ENCODE peak calls at places on chromosomes 2 and 18, in seven cellular contexts. C is GM13976; I is heart left ventricle; V is activated T-helper 1 cell treated with anti-CD3 and anti-CD28 coated beads, Interleukin-12 subunit alpha, Interleukin-12 subunit beta, Interleukin-2, Interleukin-4 antibody, amounts not matched to agents 30 ng/mL and 10 ng/mL and 1 ng/mL, durations not matched to agents 14 hours and 24 hours and 36 hours; R is germinal center; H is ecto neural progenitor cell; Y is LoVo. N is an unnamed sample.

GRCh38 chr2:193584001-193584400 is 1389.3 kb upstream of the TMEFF2 start:
- DNase-seq in C (no peak), V (no peak), I (no peak), R (no peak), Y (no peak), H (peak), N (no peak)

GRCh38 chr2:177392373-177393246 is at the start of gene AGPS:
- DNase-seq in I (peak), V (peak), Y (peak), H (peak), R (peak), C (peak), N (peak)

GRCh38 chr2:212157011-212157410 is 381.6 kb downstream of the ERBB4 start:
- DNase-seq in C (no peak), R (no peak), H (no peak), I (no peak), Y (no peak), V (no peak), N (no peak)

GRCh38 chr2:119064567-119064966 is 94.0 kb downstream of the C1QL2 start:
- DNase-seq in V (no peak), H (no peak), C (no peak), Y (no peak), I (no peak), R (no peak), N (no peak)

GRCh38 chr2:102301867-102302362 is 9.4 kb upstream of the IL1RL1 start:
- DNase-seq in Y (no peak), I (no peak), H (no peak), R (no peak), V (peak), C (peak), N (no peak)

GRCh38 chr18:22169889-22170420 is 566 bp downstream of the GATA6 start:
- DNase-seq in Y (no peak), H (no peak), I (peak), R (no peak), V (no peak), C (no peak), N (peak)

GRCh38 chr2:240949791-240950705 is 43.9 kb downstream of the CROCC2 start:
- DNase-seq in H (no peak), C (no peak), I (peak), Y (no peak), R (no peak), V (no peak), N (peak)

GRCh38 chr2:216768908-216769401 is 73.6 kb upstream of the IGFBP5 start:
- DNase-seq in C (no peak), Y (no peak), R (no peak), V (no peak), H (no peak), I (no peak), N (no peak)

GRCh38 chr18:967037-967576 is 62.4 kb downstream of the ADCYAP1 start:
- DNase-seq in H (no peak), Y (no peak), I (no peak), C (no peak), V (no peak), R (no peak), N (no peak)

GRCh38 chr18:49892148-49892924 is 79.0 kb upstream of the ACAA2 start:
- DNase-seq in H (no peak), Y (no peak), C (no peak), I (no peak), R (no peak), V (no peak), N (no peak)

GRCh38 chr2:188976545-188977268 is 2.5 kb downstream of the COL3A1 start:
- DNase-seq in R (no peak), C (no peak), I (no peak), H (no peak), V (no peak), Y (peak), N (no peak)

GRCh38 chr2:16933355-16933754 is 267.7 kb upstream of the CYRIA start:
- DNase-seq in I (no peak), R (no peak), Y (no peak), V (no peak), H (no peak), C (no peak), N (no peak)

GRCh38 chr2:209423562-209424541 is at the start of gene MAP2:
- DNase-seq in R (peak), V (peak), I (peak), H (peak), C (peak), Y (peak), N (peak)

GRCh38 chr2:67213270-67213670 is 183.9 kb upstream of the ETAA1 start:
- DNase-seq in C (no peak), R (no peak), I (no peak), V (no peak), Y (no peak), H (no peak), N (no peak)

GRCh38 chr2:74525717-74526648 is at the start of gene DQX1:
- DNase-seq in C (peak), V (no peak), R (peak), I (no peak), H (no peak), Y (peak), N (no peak)

N was measured in psoas muscle.